ENCODE peak calls at places on chromosomes 5 and 9, in eight cellular contexts. D is psoas muscle, E is SK-N-DZ, I is NCI-H146, A is NCI-H2029 treated with DMSO at 0.1 percent for 48 hours, H is GM12865, Y is Kasumi-1, S is H9. Q is an unnamed sample.

GRCh38 chr9:94952553-94953373 is 226.3 kb downstream of the AOPEP start:
- DNase-seq in E (no peak), D (no peak), A (no peak), S (no peak), H (peak), I (no peak), Y (peak), Q (no peak)

GRCh38 chr5:151093476-151093889 is 12.6 kb upstream of the TNIP1 start:
- DNase-seq in D (no peak), S (no peak), I (no peak), Y (peak), E (no peak), A (no peak), H (peak), Q (peak)

GRCh38 chr5:42994285-42995151 is 45.6 kb downstream of the ANXA2R start:
- DNase-seq in Y (peak), I (no peak), A (no peak), S (peak), D (peak), H (peak), E (peak), Q (peak)

GRCh38 chr5:111697215-111697614 is 59.8 kb downstream of the NREP start:
- DNase-seq in Y (no peak), D (no peak), E (no peak), I (peak), S (no peak), H (no peak), A (peak), Q (no peak)

GRCh38 chr9:21559402-21560280 is 77.5 kb upstream of the IFNE start:
- DNase-seq in I (peak), D (peak), A (no peak), Y (no peak), E (no peak), S (peak), H (peak), Q (peak)

GRCh38 chr5:74625742-74626241 is 14.7 kb downstream of the ENC1 start:
- DNase-seq in I (no peak), H (no peak), A (no peak), S (peak), Y (no peak), E (no peak), D (no peak), Q (no peak)

GRCh38 chr9:98502311-98502975 is 206.3 kb downstream of the GABBR2 start:
- DNase-seq in S (peak), I (no peak), Y (no peak), E (no peak), A (no peak), H (no peak), D (no peak), Q (no peak)

GRCh38 chr5:36073595-36074216 is 7.0 kb upstream of the UGT3A2 start:
- DNase-seq in I (peak), S (peak), E (peak), Y (peak), A (no peak), D (no peak), H (peak), Q (no peak)

GRCh38 chr9:4666042-4666699 is at the start of gene SPATA6L:
- DNase-seq in A (no peak), E (peak), S (peak), I (peak), H (peak), D (peak), Y (peak), Q (peak)

GRCh38 chr9:105357937-105358336 is 89.9 kb upstream of the FSD1L start:
- DNase-seq in I (no peak), H (peak), Y (no peak), D (no peak), E (no peak), S (no peak), A (no peak), Q (no peak)

GRCh38 chr5:142006363-142007236 is 6.2 kb downstream of the GNPDA1 start:
- DNase-seq in A (no peak), H (peak), S (no peak), D (no peak), E (no peak), I (no peak), Y (peak), Q (no peak)

GRCh38 chr9:124133752-124134151 is 122.2 kb downstream of the LHX2 start:
- DNase-seq in I (peak), H (no peak), D (no peak), Y (peak), A (no peak), S (peak), E (no peak), Q (no peak)

GRCh38 chr9:132833451-132834130 is 44.5 kb downstream of the AK8 start:
- DNase-seq in S (no peak), A (no peak), Y (no peak), E (peak), H (no peak), I (no peak), D (no peak), Q (no peak)

GRCh38 chr5:3596261-3596825 is 711 bp downstream of the IRX1 start:
- DNase-seq in H (no peak), Y (no peak), I (no peak), D (no peak), E (no peak), A (no peak), S (peak), Q (no peak)

GRCh38 chr9:125889122-125889523 is 141.9 kb downstream of the PBX3 start:
- DNase-seq in Y (no peak), I (peak), H (no peak), D (peak), S (no peak), E (peak), A (no peak), Q (no peak)

GRCh38 chr9:129079829-129080228 is 1.1 kb upstream of the DOLPP1 start:
- DNase-seq in A (no peak), H (no peak), S (no peak), D (no peak), I (no peak), E (no peak), Y (no peak), Q (no peak)

GRCh38 chr5:77844408-77845272 is 68.5 kb upstream of the TBCA start:
- DNase-seq in I (peak), Y (no peak), A (no peak), S (no peak), D (no peak), E (no peak), H (no peak), Q (no peak)

GRCh38 chr5:45162974-45163373 is 354.2 kb downstream of the MRPS30 start:
- DNase-seq in I (no peak), S (no peak), H (no peak), A (peak), E (no peak), Y (no peak), D (no peak), Q (no peak)

GRCh38 chr5:107285772-107286171 is 385.0 kb downstream of the EFNA5 start:
- DNase-seq in H (peak), E (no peak), A (no peak), D (no peak), Y (no peak), S (no peak), I (no peak), Q (no peak)

GRCh38 chr9:124345751-124346281 is 69.4 kb downstream of the PSMB7 start:
- DNase-seq in H (no peak), D (peak), A (no peak), S (no peak), I (no peak), Y (no peak), E (no peak), Q (no peak)

Q was measured in HTR-8/SVneo.